ENCODE peak calls at places on chromosome 17, in nine cellular contexts. N, W, E, Z, M, K, P, F and T are unnamed samples. For H3K36me3, the result is how much of the 10 kb centered on the place peaks cover.

GRCh38 chr17:18267927-18268711 is 7.7 kb downstream of the MIEF2 start:
- DNase-seq in N (no peak), W (peak), E (no peak), Z (peak), M (no peak), K (no peak), P (no peak), F (peak), T (no peak)

GRCh38 chr17:35294756-35295155 is 51.9 kb downstream of the SLFN5 start:
- DNase-seq in N (no peak), W (no peak), E (no peak), Z (no peak), M (no peak), K (no peak), P (no peak), F (no peak), T (no peak)

GRCh38 chr17:57669671-57670529 is 75.2 kb downstream of the CCDC182 start:
- DNase-seq in N (no peak), W (no peak), E (peak), Z (peak), M (no peak), K (no peak), P (no peak), F (no peak), T (peak)

GRCh38 chr17:40493697-40494096 is 7.7 kb downstream of the TNS4 start:
- DNase-seq in N (no peak), W (no peak), E (no peak), Z (no peak), M (no peak), K (no peak), P (no peak), F (no peak), T (no peak)

GRCh38 chr17:40190197-40191021 is 13.1 kb downstream of the RAPGEFL1 start:
- DNase-seq in N (no peak), W (peak), E (no peak), Z (peak), M (no peak), K (no peak), P (no peak), F (peak), T (no peak)

GRCh38 chr17:47902039-47902744 is 6.2 kb downstream of the SP2 start:
- DNase-seq in N (no peak), W (peak), E (no peak), Z (peak), M (no peak), K (no peak), P (peak), F (peak), T (no peak)

GRCh38 chr17:51840688-51841087 is 317.8 kb downstream of the CA10 start:
- DNase-seq in N (no peak), W (no peak), E (no peak), Z (no peak), M (no peak), K (no peak), P (no peak), F (no peak), T (no peak)

GRCh38 chr17:8126306-8127066 is 2.6 kb upstream of the HES7 start:
- DNase-seq in N (no peak), W (peak), E (no peak), Z (peak), M (peak), K (peak), P (no peak), F (peak), T (no peak)

GRCh38 chr17:59842901-59843652 is 49.7 kb downstream of the TUBD1 start:
- DNase-seq in N (no peak), W (no peak), E (peak), Z (peak), M (no peak), K (no peak), P (no peak), F (peak), T (peak)

GRCh38 chr17:7686221-7687071 is 844 bp downstream of the TP53 start:
- DNase-seq in N (peak), W (peak), E (peak), Z (peak), M (peak), K (no peak), P (no peak), F (peak), T (peak)

GRCh38 chr17:2438823-2439222 is 38.0 kb upstream of the MNT start:
- DNase-seq in N (no peak), W (no peak), E (no peak), Z (no peak), M (no peak), K (no peak), P (no peak), F (no peak), T (no peak)

GRCh38 chr17:12116143-12116542 is 95.5 kb downstream of the MAP2K4 start:
- DNase-seq in N (no peak), W (no peak), E (no peak), Z (no peak), M (no peak), K (no peak), P (no peak), F (no peak), T (no peak)

GRCh38 chr17:67200727-67201301 is 44.2 kb downstream of the HELZ start:
- DNase-seq in N (no peak), W (peak), E (no peak), Z (no peak), M (no peak), K (no peak), P (no peak), F (peak), T (no peak)

GRCh38 chr17:59963738-59964454 is 644 bp downstream of the RNFT1 start:
- DNase-seq in N (peak), W (peak), E (peak), Z (no peak), M (peak), K (no peak), P (no peak), F (peak), T (peak)

GRCh38 chr17:45228121-45228941 is 6.6 kb downstream of the FMNL1 start:
- DNase-seq in N (no peak), W (no peak), E (no peak), Z (peak), M (no peak), K (peak), P (no peak), F (no peak), T (no peak)

GRCh38 chr17:31674717-31675349 is 184.2 kb downstream of the COPRS start:
- DNase-seq in N (no peak), W (no peak), E (no peak), Z (peak), M (no peak), K (no peak), P (no peak), F (no peak), T (no peak)

GRCh38 chr17:73784015-73784603 is 139.9 kb upstream of the SDK2 start:
- DNase-seq in N (no peak), W (no peak), E (no peak), Z (peak), M (no peak), K (no peak), P (no peak), F (no peak), T (no peak)

GRCh38 chr17:68095205-68095811 is 59.8 kb downstream of the KPNA2 start:
- DNase-seq in N (no peak), W (no peak), E (no peak), Z (peak), M (no peak), K (no peak), P (no peak), F (no peak), T (no peak)

GRCh38 chr17:77790143-77790829 is 168.2 kb upstream of the TNRC6C start:
- DNase-seq in N (no peak), W (peak), E (no peak), Z (peak), M (no peak), K (no peak), P (peak), F (peak), T (no peak)

GRCh38 chr17:82267575-82268379 is 5.7 kb downstream of the CSNK1D start:
- DNase-seq in N (peak), W (no peak), E (peak), Z (no peak), M (peak), K (peak), P (no peak), F (no peak), T (peak)
- H3K27ac ChIP-seq in N (peak), W (no peak), E (peak), Z (no peak), M (peak), K (peak), P (no peak), F (no peak), T (peak)

DNA sequence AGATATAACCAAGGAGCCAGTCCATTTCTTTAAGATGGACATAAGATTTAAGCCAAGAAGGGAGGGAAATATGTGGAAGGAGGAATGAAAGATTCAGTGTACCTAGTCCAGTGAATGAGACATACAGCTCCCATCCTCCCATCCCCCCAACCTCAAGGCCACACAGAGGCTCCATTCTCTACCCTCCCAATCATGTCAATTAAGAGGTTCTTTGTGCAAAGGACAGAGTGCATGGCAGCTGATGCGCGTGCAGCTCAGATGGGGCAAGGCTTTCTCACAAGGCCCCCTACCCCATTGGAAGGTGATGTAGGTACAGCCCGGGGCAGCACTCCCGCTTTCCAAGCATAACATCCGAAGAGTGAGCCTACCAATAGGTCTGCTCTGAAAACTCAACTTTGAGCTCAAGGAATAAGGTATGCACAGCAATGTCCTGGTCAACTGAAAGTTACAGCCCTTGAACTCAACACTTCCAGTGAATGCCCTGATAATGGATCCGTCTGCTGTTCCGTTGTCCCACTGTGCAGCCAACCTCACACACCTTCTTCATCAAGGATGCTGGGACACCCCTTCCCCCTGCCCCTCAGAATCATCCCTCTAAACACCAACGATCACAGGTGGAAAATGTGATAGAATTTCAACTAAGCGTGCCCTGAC is 458.1 kb downstream of the SOX9 start:
- DNase-seq in N (no peak), W (no peak), E (no peak), Z (no peak), M (no peak), K (no peak), P (no peak), F (no peak), T (no peak)
- TF ChIP-seq CTCF in N (no peak), W (no peak), E (no peak), Z (no peak), M (no peak), K (no peak), P (no peak), F (no peak), T (no peak)

GRCh38 chr17:65041518-65041917 is 15.0 kb downstream of the GNA13 start:
- DNase-seq in N (no peak), W (no peak), E (no peak), Z (no peak), M (no peak), K (no peak), P (no peak), F (no peak), T (no peak)
- H3K36me3 ChIP-seq in N (under half), W (under half), E (under half), Z (half or more), M (under half), K (under half), P (under half), F (under half), T (under half)

DNA sequence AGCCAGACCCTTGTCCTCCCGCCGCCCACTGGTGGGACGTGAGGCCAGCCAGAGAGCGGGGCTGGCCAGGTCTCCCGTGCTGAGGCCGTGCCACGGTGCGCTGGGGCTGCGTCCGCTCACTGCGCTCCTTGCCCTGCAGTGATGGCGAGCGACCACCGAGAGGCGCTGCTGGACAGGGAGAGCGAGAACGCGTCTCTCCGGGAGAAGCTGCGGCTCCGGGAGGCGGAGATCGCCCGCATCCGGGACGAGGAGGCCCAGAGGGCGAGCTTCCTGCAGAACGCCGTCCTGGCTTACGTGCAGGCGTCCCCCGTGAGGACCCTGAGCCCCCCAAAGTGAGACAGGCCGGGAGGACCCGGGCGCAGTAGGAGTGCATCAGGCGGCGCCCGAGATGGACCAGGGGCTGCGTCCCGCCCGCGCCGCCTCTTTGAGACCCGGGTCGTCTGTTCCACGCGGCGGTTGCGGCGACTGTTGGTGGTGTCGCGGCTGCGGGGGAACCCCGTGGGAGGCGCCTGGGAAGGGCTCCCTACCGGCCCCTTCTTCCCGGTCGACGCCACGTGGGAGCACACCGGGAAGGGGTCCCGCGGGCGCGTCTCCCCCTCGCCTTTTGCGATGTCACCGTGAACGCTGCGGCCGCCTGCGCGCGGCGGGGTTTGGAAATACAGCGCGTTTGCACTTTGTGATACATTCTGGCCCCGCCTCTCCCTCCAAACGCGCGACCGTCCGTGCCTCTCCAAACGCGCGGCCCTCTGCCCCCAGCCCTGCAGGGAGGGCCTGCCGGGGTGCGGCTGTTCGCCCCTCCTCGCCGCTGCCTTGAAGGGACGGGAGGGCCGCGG is 792 bp upstream of the RAC3 start:
- DNase-seq in N (peak), W (peak), E (peak), Z (peak), M (peak), K (peak), P (peak), F (peak), T (peak)
- H3K27ac ChIP-seq in N (no peak), W (no peak), E (no peak), Z (no peak), M (no peak), K (no peak), P (no peak), F (no peak), T (peak)

GRCh38 chr17:5794881-5795486 is 210.7 kb upstream of the NLRP1 start:
- DNase-seq in N (no peak), W (no peak), E (no peak), Z (no peak), M (no peak), K (no peak), P (no peak), F (no peak), T (no peak)

GRCh38 chr17:5800131-5800530 is 215.8 kb upstream of the NLRP1 start:
- DNase-seq in N (no peak), W (no peak), E (no peak), Z (no peak), M (no peak), K (no peak), P (no peak), F (no peak), T (no peak)

GRCh38 chr17:5798104-5798503 is 213.8 kb upstream of the NLRP1 start:
- DNase-seq in N (no peak), W (no peak), E (no peak), Z (peak), M (no peak), K (no peak), P (no peak), F (peak), T (no peak)

GRCh38 chr17:5800646-5801045 is 216.3 kb upstream of the NLRP1 start:
- DNase-seq in N (no peak), W (no peak), E (no peak), Z (peak), M (no peak), K (no peak), P (no peak), F (peak), T (no peak)

GRCh38 chr17:5797447-5797846 is 213.1 kb upstream of the NLRP1 start:
- DNase-seq in N (no peak), W (peak), E (no peak), Z (peak), M (no peak), K (no peak), P (no peak), F (peak), T (no peak)
- TF ChIP-seq CTCF in N (no peak), W (no peak), E (no peak), Z (no peak), M (no peak), K (no peak), P (no peak), F (no peak), T (no peak)

GRCh38 chr17:82817947-82818346 is 21.9 kb downstream of the ZNF750 start:
- DNase-seq in N (no peak), W (no peak), E (no peak), Z (no peak), M (no peak), K (no peak), P (no peak), F (no peak), T (no peak)
- H3K36me3 ChIP-seq in N (half or more), W (under half), E (under half), Z (half or more), M (half or more), K (under half), P (under half), F (under half), T (under half)

DNA sequence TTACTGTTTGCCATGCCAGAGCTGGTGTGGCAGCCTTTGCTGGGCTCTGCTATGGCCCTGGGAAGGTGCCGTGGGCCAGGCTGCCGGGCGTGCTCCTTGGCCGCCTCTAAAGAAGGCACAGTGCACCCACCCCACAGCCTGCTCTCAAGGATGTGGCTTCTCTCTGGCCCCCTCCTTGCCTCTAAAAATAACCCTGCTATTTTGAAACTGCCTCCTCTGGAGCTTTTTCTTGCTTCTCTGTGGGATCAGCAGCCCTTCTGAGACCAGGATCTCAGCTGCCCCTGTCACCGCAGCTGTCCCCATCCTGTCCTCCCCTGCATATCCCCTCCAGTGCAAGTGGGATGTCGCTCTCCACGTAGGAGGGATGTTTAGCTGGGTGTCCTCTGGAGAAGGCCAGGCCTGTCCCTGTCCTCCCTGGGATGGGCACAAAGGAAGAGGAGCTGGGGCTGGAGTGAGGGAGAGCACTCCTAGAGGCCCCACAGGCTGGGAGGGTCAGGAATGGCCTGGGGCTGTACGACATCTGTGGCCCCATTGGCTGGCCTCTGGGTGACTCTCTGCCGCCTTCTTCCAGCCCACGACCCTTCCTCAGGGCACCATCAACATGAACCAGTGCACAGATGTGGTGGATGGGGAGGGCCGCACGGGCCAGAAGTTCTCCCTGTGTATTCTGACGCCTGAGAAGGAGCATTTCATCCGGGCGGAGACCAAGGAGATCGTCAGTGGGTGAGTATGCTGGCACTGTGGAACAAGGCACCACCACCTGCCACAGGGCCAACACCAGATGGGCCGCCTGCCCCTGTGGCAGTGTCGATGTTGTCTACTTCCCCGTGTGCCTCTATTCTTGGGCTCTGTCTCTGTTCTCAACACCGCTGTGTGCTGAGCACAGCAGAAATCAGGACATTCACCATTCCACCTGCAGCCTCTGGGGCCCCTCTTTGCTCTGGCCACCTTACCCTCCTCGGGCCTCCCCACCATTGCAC is 79.7 kb downstream of the PLD6 start:
- DNase-seq in N (no peak), W (no peak), E (no peak), Z (no peak), M (no peak), K (peak), P (no peak), F (no peak), T (no peak)
- H3K27ac ChIP-seq in N (peak), W (no peak), E (no peak), Z (peak), M (no peak), K (no peak), P (no peak), F (no peak), T (no peak)

GRCh38 chr17:43683928-43684653 is 22.4 kb upstream of the MEOX1 start:
- DNase-seq in N (no peak), W (no peak), E (no peak), Z (no peak), M (no peak), K (no peak), P (no peak), F (no peak), T (no peak)
- TF ChIP-seq CTCF in N (no peak), W (no peak), E (no peak), Z (peak), M (no peak), K (no peak), P (no peak), F (no peak), T (no peak)

GRCh38 chr17:61400058-61400785 is 579 bp downstream of the TBX2 start:
- DNase-seq in N (no peak), W (peak), E (no peak), Z (peak), M (no peak), K (no peak), P (no peak), F (peak), T (peak)
- H3K36me3 ChIP-seq in N (under half), W (under half), E (under half), Z (under half), M (under half), K (under half), P (under half), F (under half), T (under half)

GRCh38 chr17:19756551-19756950 is 8.5 kb upstream of the ALDH3A1 start:
- DNase-seq in N (no peak), W (no peak), E (no peak), Z (peak), M (no peak), K (no peak), P (no peak), F (no peak), T (no peak)
- H3K27ac ChIP-seq in N (no peak), W (no peak), E (no peak), Z (no peak), M (no peak), K (no peak), P (no peak), F (no peak), T (no peak)